ENCODE peak calls at places on chromosomes 13 and 19, in six cellular contexts. Y is RWPE1, H is nephron progenitor cell, B is PC-3, U is astrocyte of the spinal cord, I is A549. D is an unnamed sample.

GRCh38 chr19:21709464-21709863 is 57.9 kb downstream of the ZNF100 start:
- DNase-seq in Y (no peak), H (no peak), B (no peak), U (no peak), I (no peak), D (no peak)

GRCh38 chr13:61094865-61095264 is 320.8 kb downstream of the PCDH20 start:
- DNase-seq in Y (no peak), H (no peak), B (no peak), U (no peak), I (no peak), D (no peak)

GRCh38 chr13:91017669-91018053 is 329.8 kb upstream of the MIR17HG start:
- DNase-seq in Y (no peak), H (no peak), B (peak), U (no peak), I (peak), D (no peak)

GRCh38 chr19:10289836-10290438 is at the start of gene ICAM5:
- DNase-seq in Y (peak), H (peak), B (peak), U (no peak), I (peak), D (peak)

GRCh38 chr19:1408300-1409203 is 1.2 kb downstream of the DAZAP1 start:
- DNase-seq in Y (no peak), H (peak), B (peak), U (peak), I (no peak), D (peak)

GRCh38 chr13:106133025-106133424 is 402.4 kb downstream of the EFNB2 start:
- DNase-seq in Y (peak), H (no peak), B (peak), U (peak), I (no peak), D (peak)

GRCh38 chr19:955803-956746 is 28.1 kb upstream of the WDR18 start:
- DNase-seq in Y (no peak), H (peak), B (no peak), U (no peak), I (no peak), D (no peak)

GRCh38 chr13:41694902-41695301 is 237.6 kb downstream of the RGCC start:
- DNase-seq in Y (peak), H (no peak), B (peak), U (peak), I (peak), D (peak)

GRCh38 chr13:73810647-73811046 is 323.6 kb downstream of the KLF12 start:
- DNase-seq in Y (no peak), H (no peak), B (no peak), U (no peak), I (no peak), D (no peak)

GRCh38 chr13:36000028-36000427 is 131.2 kb downstream of the DCLK1 start:
- DNase-seq in Y (no peak), H (no peak), B (no peak), U (no peak), I (no peak), D (no peak)

GRCh38 chr13:40164137-40164536 is 502.3 kb downstream of the FOXO1 start:
- DNase-seq in Y (peak), H (no peak), B (peak), U (no peak), I (peak), D (peak)

GRCh38 chr13:29713841-29714240 is 118.4 kb upstream of the SLC7A1 start:
- DNase-seq in Y (peak), H (no peak), B (peak), U (peak), I (peak), D (peak)

GRCh38 chr19:55654323-55654832 is 457 bp upstream of the U2AF2 start:
- DNase-seq in Y (peak), H (peak), B (peak), U (peak), I (peak), D (peak)

GRCh38 chr13:34335662-34336007 is 517.7 kb downstream of the RFC3 start:
- DNase-seq in Y (no peak), H (no peak), B (no peak), U (no peak), I (no peak), D (no peak)

GRCh38 chr19:55454787-55455243 is 6.6 kb downstream of the ISOC2 start:
- DNase-seq in Y (peak), H (peak), B (peak), U (no peak), I (peak), D (peak)

GRCh38 chr19:1041835-1042685 is 2.2 kb downstream of the ABCA7 start:
- DNase-seq in Y (no peak), H (no peak), B (peak), U (no peak), I (peak), D (no peak)

GRCh38 chr13:34617684-34618083 is 324.4 kb upstream of the NBEA start:
- DNase-seq in Y (no peak), H (no peak), B (peak), U (no peak), I (no peak), D (no peak)

GRCh38 chr19:4507150-4507452 is 11.2 kb downstream of the PLIN4 start:
- DNase-seq in Y (no peak), H (no peak), B (no peak), U (no peak), I (no peak), D (no peak)

GRCh38 chr13:64871742-64872141 is 2358.4 kb downstream of the PCDH9 start:
- DNase-seq in Y (no peak), H (no peak), B (no peak), U (no peak), I (no peak), D (no peak)

GRCh38 chr13:99303863-99304521 is 3.2 kb downstream of the GPR183 start:
- DNase-seq in Y (no peak), H (no peak), B (no peak), U (no peak), I (no peak), D (no peak)

GRCh38 chr19:34960940-34961679 is 2.9 kb downstream of the ZNF792 start:
- DNase-seq in Y (no peak), H (no peak), B (no peak), U (no peak), I (no peak), D (no peak)

GRCh38 chr13:75038315-75038881 is 443.6 kb downstream of the TBC1D4 start:
- DNase-seq in Y (no peak), H (no peak), B (no peak), U (no peak), I (no peak), D (no peak)

GRCh38 chr13:20383058-20383457 is 142.6 kb downstream of the CRYL1 start:
- DNase-seq in Y (no peak), H (no peak), B (no peak), U (no peak), I (no peak), D (peak)

GRCh38 chr19:19498255-19498991 is 16.9 kb downstream of the TSSK6 start:
- DNase-seq in Y (no peak), H (no peak), B (no peak), U (no peak), I (no peak), D (no peak)

GRCh38 chr19:12331211-12331941 is 2.1 kb downstream of the ZNF563 start:
- DNase-seq in Y (no peak), H (peak), B (no peak), U (no peak), I (no peak), D (no peak)

GRCh38 chr19:51691122-51692064 is 1.7 kb upstream of the SPACA6 start:
- DNase-seq in Y (no peak), H (peak), B (no peak), U (peak), I (peak), D (peak)

GRCh38 chr19:8501968-8502367 is 472 bp downstream of the PRAM1 start:
- DNase-seq in Y (no peak), H (no peak), B (no peak), U (no peak), I (no peak), D (no peak)

GRCh38 chr19:47315125-47315821 is 5.6 kb downstream of the C5AR1 start:
- DNase-seq in Y (peak), H (no peak), B (peak), U (peak), I (peak), D (peak)

GRCh38 chr13:112136095-112136494 is 69.1 kb downstream of the SOX1 start:
- DNase-seq in Y (no peak), H (no peak), B (no peak), U (no peak), I (no peak), D (no peak)

GRCh38 chr13:41765020-41765419 is 195.9 kb downstream of the VWA8 start:
- DNase-seq in Y (no peak), H (no peak), B (no peak), U (no peak), I (no peak), D (no peak)

GRCh38 chr13:50724438-50724837 is 119.1 kb downstream of the DLEU7 start:
- DNase-seq in Y (no peak), H (no peak), B (no peak), U (no peak), I (no peak), D (no peak)

GRCh38 chr13:102677122-102677521 is 17.7 kb downstream of the METTL21C start:
- DNase-seq in Y (no peak), H (no peak), B (no peak), U (no peak), I (no peak), D (no peak)

GRCh38 chr19:51458899-51459592 is 792 bp upstream of the SIGLEC8 start:
- DNase-seq in Y (no peak), H (no peak), B (no peak), U (no peak), I (no peak), D (no peak)

GRCh38 chr13:41864658-41865057 is 96.3 kb downstream of the VWA8 start:
- DNase-seq in Y (no peak), H (no peak), B (no peak), U (no peak), I (no peak), D (peak)

GRCh38 chr19:50332264-50333038 is 3.3 kb upstream of the KCNC3 start:
- DNase-seq in Y (no peak), H (peak), B (peak), U (no peak), I (no peak), D (no peak)

GRCh38 chr13:64847767-64848166 is 2382.4 kb downstream of the PCDH9 start:
- DNase-seq in Y (no peak), H (no peak), B (no peak), U (no peak), I (no peak), D (no peak)

GRCh38 chr13:72217142-72217541 is 350.1 kb upstream of the DACH1 start:
- DNase-seq in Y (no peak), H (no peak), B (no peak), U (no peak), I (no peak), D (no peak)

GRCh38 chr13:72218966-72219365 is 352.0 kb upstream of the DACH1 start:
- DNase-seq in Y (no peak), H (no peak), B (no peak), U (no peak), I (no peak), D (no peak)

DNA sequence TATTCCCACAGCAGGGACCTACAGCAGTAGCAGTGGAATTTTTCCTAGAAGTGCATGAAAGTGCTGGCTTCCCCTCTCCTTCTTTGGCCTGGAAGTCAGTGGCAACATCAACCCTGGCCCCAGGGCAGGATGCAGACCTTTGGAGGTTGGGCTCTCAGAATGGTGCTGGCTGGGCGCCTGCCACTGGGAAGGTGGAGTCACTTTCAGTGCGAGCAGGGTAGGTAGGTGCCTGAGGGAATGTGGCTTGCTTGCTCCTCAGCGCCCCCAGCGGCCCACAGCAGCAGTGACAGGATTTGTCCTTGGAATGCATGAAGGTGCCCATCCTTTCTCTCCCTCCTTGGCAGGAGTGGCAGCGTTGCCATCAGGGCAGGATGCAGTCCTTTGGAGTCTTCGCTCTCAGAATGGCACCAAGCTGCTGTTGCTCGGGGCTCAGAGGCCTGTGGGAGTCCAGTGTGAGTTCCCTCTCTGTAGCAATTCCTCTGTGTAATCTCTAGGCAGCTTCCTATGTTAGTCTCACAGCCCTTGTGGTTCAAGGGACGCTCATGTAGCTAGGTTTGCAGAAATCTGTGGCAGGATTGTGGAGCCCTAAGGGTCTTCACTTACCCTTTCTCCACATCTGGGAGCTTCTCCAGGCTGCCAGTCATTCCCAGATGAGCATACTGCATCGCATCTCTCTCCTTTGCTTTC is 354.4 kb upstream of the DACH1 start:
- DNase-seq in Y (peak), H (peak), B (peak), U (no peak), I (peak), D (peak)
- TF ChIP-seq CTCF in Y (peak), H (peak), B (peak), U (peak), I (peak), D (peak)

DNA sequence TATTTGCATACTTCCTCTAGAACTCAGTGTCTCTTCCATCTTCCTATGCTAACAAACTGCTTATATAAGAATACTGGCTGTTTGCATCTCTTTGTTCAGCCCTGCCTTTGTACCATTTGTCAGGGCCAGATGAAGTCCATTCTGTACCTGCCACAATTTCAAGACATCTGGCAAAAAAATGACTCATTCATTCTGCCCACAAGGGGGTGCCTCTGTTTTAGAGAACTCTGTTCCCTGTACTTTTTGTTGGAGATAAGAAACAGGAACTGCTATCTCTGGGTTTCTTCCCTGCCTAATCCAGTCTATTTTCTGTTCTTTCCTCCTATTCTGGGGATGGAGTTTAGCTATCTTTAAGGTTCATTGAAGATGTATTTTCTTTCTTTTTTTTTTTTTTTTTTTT is 23.0 kb downstream of the ZNF568 start:
- DNase-seq in Y (no peak), H (no peak), B (no peak), U (no peak), I (no peak), D (peak)
- TF ChIP-seq CTCF in Y (no peak), H (no peak), B (no peak), U (no peak), I (no peak), D (peak)

GRCh38 chr19:43960411-43960810 is 9.4 kb downstream of the ZNF221 start:
- DNase-seq in Y (no peak), H (no peak), B (no peak), U (no peak), I (no peak), D (no peak)

GRCh38 chr19:43956827-43957226 is 5.8 kb downstream of the ZNF221 start:
- DNase-seq in Y (no peak), H (no peak), B (no peak), U (no peak), I (no peak), D (no peak)

GRCh38 chr19:43957891-43958290 is 6.9 kb downstream of the ZNF221 start:
- DNase-seq in Y (no peak), H (no peak), B (no peak), U (peak), I (no peak), D (peak)
- TF ChIP-seq CTCF in Y (no peak), H (no peak), B (no peak), U (no peak), I (no peak), D (no peak)

GRCh38 chr13:37748913-37749312 is 120.7 kb downstream of the TRPC4 start:
- DNase-seq in Y (no peak), H (no peak), B (no peak), U (no peak), I (no peak), D (no peak)
- TF ChIP-seq CTCF in Y (no peak), H (no peak), B (no peak), U (no peak), I (no peak), D (no peak)

GRCh38 chr19:38932425-38933179 is 1.9 kb downstream of the MRPS12 start:
- DNase-seq in Y (no peak), H (no peak), B (peak), U (peak), I (peak), D (peak)
- TF ChIP-seq CTCF in Y (peak), H (peak), B (peak), U (peak), I (peak), D (peak)

DNA sequence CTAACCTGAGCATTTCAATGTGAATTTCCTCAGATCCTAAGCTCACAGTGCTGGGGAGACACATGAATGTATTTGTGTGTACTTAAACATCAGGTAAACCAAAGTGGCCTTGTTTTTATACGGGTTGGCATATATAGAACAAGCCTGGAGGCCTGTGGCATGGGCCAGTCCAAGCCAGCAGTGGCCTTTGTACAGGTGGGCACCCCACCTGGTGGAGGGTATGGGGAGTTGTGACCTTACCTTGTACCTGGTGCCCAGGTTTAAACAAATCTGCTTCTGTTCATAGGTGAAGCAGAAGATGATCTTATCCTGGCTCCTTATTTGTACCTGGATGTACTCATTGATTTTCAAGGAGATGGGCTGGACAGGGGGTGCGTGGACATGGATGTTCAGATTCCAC is 71.0 kb downstream of the ERICH6B start:
- DNase-seq in Y (no peak), H (no peak), B (no peak), U (no peak), I (no peak), D (no peak)
- TF ChIP-seq CTCF in Y (no peak), H (no peak), B (no peak), U (no peak), I (no peak), D (no peak)

DNA sequence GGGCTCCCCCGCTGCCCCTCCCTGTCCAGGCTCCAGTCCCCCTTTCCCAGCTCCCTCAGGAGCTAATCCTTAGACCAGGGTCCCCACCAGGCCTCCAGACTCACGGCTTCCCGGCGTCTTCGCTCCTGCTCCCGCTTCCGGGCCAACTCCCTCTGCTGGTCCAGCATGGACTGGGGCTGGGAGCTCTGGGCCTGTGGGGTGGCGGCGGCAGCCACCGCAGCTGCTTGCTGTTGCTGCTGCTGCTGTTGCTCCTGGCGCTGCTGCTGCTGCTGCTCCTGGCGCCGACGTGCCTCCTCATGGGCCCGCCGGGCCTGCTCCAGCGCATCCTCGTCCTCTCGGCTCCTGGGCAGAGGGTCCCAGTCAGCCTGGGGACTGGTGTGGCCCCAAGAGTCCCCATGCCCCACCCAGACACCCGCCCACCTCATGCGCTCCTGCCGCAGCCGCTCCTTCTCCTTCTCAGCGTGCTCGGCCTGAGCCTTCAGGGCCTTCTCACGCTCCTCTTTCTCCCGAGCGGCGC is 6.4 kb upstream of the EPHX3 start:
- DNase-seq in Y (no peak), H (no peak), B (no peak), U (no peak), I (no peak), D (no peak)
- TF ChIP-seq CTCF in Y (no peak), H (no peak), B (no peak), U (no peak), I (no peak), D (peak)

GRCh38 chr13:37945651-37946575 is 76.3 kb upstream of the TRPC4 start:
- DNase-seq in Y (no peak), H (no peak), B (no peak), U (no peak), I (no peak), D (no peak)

GRCh38 chr13:37947419-37948140 is 78.0 kb upstream of the TRPC4 start:
- DNase-seq in Y (no peak), H (no peak), B (no peak), U (no peak), I (no peak), D (no peak)

GRCh38 chr13:37942929-37943328 is 73.4 kb upstream of the TRPC4 start:
- DNase-seq in Y (no peak), H (no peak), B (no peak), U (no peak), I (no peak), D (no peak)

GRCh38 chr13:37944476-37945442 is 75.2 kb upstream of the TRPC4 start:
- DNase-seq in Y (no peak), H (no peak), B (no peak), U (peak), I (no peak), D (peak)
- TF ChIP-seq CTCF in Y (no peak), H (no peak), B (no peak), U (no peak), I (no peak), D (peak)

DNA sequence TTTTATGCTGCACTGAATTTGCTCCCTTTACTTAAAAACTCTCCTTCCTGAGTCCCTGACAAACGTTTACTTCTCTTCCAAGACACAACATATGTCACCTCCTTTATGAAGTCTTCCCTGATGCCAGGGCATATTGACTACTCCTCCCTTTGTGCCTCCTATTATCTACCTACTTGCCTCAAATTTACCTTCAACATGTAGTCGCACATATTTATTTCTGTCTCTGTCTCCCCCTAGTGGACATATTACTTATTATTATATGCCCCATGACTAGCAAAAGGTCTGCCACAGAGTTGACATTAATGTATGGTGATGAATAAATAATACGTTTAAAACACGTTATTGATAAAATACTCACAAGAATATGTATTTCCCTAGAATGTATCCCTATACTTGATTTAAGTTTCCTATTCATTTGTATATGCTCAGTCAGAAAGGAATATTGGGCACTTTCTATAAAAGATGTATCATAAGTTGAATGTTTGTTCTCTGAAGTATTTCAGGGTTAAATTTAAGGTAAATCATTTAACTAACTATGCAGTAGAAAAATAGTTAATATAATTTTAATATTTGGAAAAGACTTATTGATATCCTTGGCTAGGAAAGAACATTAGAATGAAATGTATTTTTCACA is 250.3 kb upstream of the ATXN8OS start:
- DNase-seq in Y (peak), H (peak), B (peak), U (peak), I (peak), D (peak)
- TF ChIP-seq CTCF in Y (peak), H (peak), B (peak), U (peak), I (peak), D (peak)

GRCh38 chr13:97911311-97912138 is 42.0 kb upstream of the IPO5 start:
- DNase-seq in Y (no peak), H (no peak), B (peak), U (peak), I (peak), D (no peak)
- TF ChIP-seq CTCF in Y (no peak), H (peak), B (peak), U (peak), I (peak), D (peak)